ENCODE peak calls at places on chromosomes 2 and 18, in nine cellular contexts. F, X, E, M, G, V, A, N and P are unnamed samples.

GRCh38 chr2:152468832-152469692 is 134.1 kb downstream of the FMNL2 start:
- DNase-seq in F (no peak), X (no peak), E (no peak), M (no peak), G (no peak), V (peak; percentile 26), A (peak; percentile 46), N (no peak), P (no peak)

GRCh38 chr2:145931836-145932352 is 1412.0 kb upstream of the ZEB2 start:
- DNase-seq in F (no peak), X (no peak), E (no peak), M (no peak), G (no peak), V (no peak), A (no peak), N (no peak), P (no peak)

GRCh38 chr18:46950064-46950656 is 32.8 kb downstream of the KATNAL2 start:
- DNase-seq in F (no peak), X (no peak), E (peak; percentile 44), M (no peak), G (no peak), V (no peak), A (no peak), N (no peak), P (no peak)

GRCh38 chr18:49521251-49521650 is 34.2 kb upstream of the C18orf32 start:
- DNase-seq in F (no peak), X (no peak), E (no peak), M (no peak), G (no peak), V (no peak), A (no peak), N (no peak), P (no peak)

GRCh38 chr2:209763106-209763505 is 8.5 kb upstream of the UNC80 start:
- DNase-seq in F (no peak), X (no peak), E (no peak), M (no peak), G (no peak), V (no peak), A (no peak), N (no peak), P (no peak)

GRCh38 chr2:128454980-128455709 is 136.5 kb upstream of the HS6ST1 start:
- DNase-seq in F (no peak), X (no peak), E (no peak), M (no peak), G (no peak), V (no peak), A (no peak), N (no peak), P (no peak)

GRCh38 chr2:165877565-165878550 is 75.7 kb downstream of the TTC21B start:
- DNase-seq in F (no peak), X (no peak), E (peak; percentile 44), M (no peak), G (no peak), V (no peak), A (no peak), N (no peak), P (no peak)

GRCh38 chr2:69061518-69061917 is 48.5 kb downstream of the ANTXR1 start:
- DNase-seq in F (no peak), X (no peak), E (no peak), M (no peak), G (no peak), V (no peak), A (no peak), N (no peak), P (no peak)

GRCh38 chr2:58553937-58554336 is 312.8 kb upstream of the FANCL start:
- DNase-seq in F (no peak), X (no peak), E (peak; percentile 1), M (no peak), G (no peak), V (no peak), A (no peak), N (no peak), P (no peak)

GRCh38 chr18:50282521-50283335 is 1.4 kb upstream of the MBD1 start:
- DNase-seq in F (no peak), X (no peak), E (no peak), M (no peak), G (peak; percentile 41), V (no peak), A (no peak), N (no peak), P (no peak)

GRCh38 chr18:14025306-14025940 is 106.8 kb downstream of the ZNF519 start:
- DNase-seq in F (no peak), X (no peak), E (no peak), M (no peak), G (no peak), V (no peak), A (peak; percentile 50), N (no peak), P (no peak)

GRCh38 chr2:203787954-203788353 is 79.6 kb upstream of the CTLA4 start:
- DNase-seq in F (no peak), X (no peak), E (no peak), M (no peak), G (no peak), V (no peak), A (no peak), N (no peak), P (no peak)

GRCh38 chr2:203782262-203782976 is 76.0 kb downstream of the CD28 start:
- DNase-seq in F (no peak), X (peak; percentile 64), E (peak; percentile 85), M (no peak), G (peak; percentile 79), V (peak; percentile 71), A (peak; percentile 61), N (peak; percentile 39), P (peak; percentile 50)

GRCh38 chr2:203786912-203787311 is 80.5 kb downstream of the CD28 start:
- DNase-seq in F (no peak), X (no peak), E (no peak), M (no peak), G (no peak), V (no peak), A (no peak), N (no peak), P (no peak)

GRCh38 chr2:203789613-203790012 is 78.0 kb upstream of the CTLA4 start:
- DNase-seq in F (no peak), X (no peak), E (no peak), M (no peak), G (no peak), V (no peak), A (no peak), N (no peak), P (no peak)

DNA sequence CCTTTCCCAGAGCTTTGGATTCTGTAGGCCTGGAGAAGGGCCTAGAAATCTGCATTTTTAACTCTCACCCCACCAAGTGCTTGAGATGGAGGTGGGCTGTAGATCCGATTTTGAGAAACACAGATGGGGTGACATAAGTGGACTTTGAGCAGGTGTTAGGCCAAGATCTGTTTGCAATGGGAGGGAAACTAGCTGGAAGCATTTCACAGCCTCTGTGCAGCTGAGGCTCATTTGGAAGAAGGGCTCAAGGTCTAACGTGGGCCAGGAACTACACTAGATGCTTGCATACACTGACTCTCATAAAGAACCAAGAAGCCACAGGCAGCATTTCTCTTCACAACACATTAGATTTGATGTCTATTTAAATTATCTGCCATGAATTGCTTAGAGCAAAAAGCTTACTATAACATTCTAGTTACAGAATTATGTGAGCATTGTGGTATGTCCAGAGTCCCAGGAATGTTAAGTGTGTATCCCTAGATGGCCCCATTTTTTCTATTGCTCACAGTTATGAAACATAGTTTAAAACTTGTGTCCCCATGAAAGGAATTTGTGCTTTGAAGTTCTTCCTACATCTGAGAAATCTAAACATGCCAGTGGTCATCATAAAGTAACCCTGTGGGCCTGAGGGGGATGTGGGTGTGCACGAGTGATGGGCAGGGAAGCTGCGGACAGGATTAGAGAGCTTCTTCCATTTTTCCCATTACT is 77.2 kb downstream of the CD28 start:
- DNase-seq in F (no peak), X (no peak), E (no peak), M (no peak), G (no peak), V (no peak), A (no peak), N (no peak), P (no peak)
- H3K27ac ChIP-seq in F (no peak overlapping the region), X (no peak overlapping the region), E (no peak overlapping the region), M (no peak overlapping the region), G (no peak overlapping the region), V (no peak overlapping the region), A (no peak overlapping the region), N (no peak overlapping the region), P (no peak overlapping the region)

DNA sequence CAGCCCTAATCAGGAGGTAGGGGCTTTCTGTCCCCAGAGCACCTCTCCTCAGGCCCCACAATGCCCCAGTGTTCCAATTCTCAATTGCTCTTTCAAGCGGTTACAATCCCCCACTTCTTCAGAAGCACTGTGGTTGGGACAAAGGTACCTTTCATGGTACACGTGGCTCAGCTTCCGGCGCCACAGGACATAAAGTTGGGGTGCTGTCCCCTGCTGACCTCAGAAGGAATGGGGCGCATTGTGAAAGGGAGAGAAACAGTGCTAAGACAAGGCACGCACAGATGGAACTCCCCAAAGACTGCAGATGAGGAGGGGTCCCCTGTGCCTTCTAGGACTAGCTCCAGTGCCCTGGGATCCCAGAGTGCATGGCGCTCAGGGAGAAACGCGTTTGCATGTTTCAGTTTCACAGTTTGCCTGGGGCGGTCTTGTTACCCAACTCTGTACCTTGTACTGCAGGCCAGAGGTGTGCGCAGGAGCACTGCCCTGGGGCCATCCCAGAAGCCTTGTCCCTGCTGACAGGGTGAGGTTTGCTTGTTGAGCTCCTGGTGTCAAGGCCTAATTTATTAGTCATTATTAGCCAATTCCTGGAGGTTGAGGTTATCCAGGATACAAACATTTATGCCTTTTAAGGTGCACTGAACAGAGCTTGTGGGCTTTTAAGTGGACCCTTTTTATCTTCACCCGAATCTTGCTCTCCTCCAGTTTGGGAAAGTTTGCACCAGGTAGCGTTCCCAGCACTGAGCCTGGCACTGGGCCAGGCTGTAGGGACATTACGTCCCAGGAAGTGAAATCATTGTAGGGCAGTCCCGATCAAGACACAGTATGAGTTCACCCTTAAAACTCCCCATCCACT is 7.6 kb downstream of the CNDP1 start:
- DNase-seq in F (no peak), X (no peak), E (no peak), M (no peak), G (no peak), V (peak; percentile 10), A (peak; percentile 57), N (no peak), P (no peak)
- H3K27ac ChIP-seq in F (peak overlapping the region; percentile 37), X (no peak overlapping the region), E (no peak overlapping the region), M (no peak overlapping the region), G (no peak overlapping the region), V (no peak overlapping the region), A (no peak overlapping the region), N (no peak overlapping the region), P (no peak overlapping the region)

DNA sequence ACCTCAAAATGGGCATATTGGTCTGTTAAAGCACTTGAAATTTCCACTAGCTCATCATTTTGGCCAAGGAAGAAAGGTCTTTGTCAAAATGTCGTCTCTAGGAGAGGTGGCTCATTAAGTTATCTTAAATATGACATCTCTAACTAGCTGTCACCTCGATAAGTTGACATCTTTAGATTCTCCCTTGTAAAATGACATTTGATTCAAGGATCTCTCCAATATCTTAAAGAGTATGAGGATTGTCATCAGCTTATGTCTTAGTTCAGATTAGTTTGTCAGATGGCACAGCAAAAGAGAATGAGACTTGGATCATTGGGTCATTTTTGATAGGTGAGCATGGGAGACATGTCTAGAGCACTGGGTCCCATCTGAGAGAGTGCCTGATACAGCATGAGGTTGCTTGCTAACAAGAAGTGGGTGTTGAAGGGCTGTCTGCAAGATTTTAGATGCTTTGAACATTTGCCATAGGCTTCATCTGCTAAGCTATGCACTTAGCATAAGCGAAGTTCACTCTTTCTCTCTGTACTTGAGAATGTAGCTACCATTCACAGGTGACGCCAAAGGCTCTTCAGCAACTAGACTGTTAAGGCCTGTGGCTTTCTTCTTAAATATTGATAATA is 12.9 kb downstream of the PTPRM start:
- DNase-seq in F (no peak), X (no peak), E (no peak), M (no peak), G (no peak), V (no peak), A (no peak), N (no peak), P (no peak)
- H3K27ac ChIP-seq in F (no peak overlapping the region), X (no peak overlapping the region), E (no peak overlapping the region), M (no peak overlapping the region), G (no peak overlapping the region), V (no peak overlapping the region), A (no peak overlapping the region), N (no peak overlapping the region), P (no peak overlapping the region)

GRCh38 chr2:20666364-20667150 is at the start of gene GDF7:
- DNase-seq in F (no peak), X (no peak), E (peak; percentile 37), M (peak; percentile 77), G (no peak), V (no peak), A (peak; percentile 59), N (no peak), P (no peak)
- H3K27ac ChIP-seq in F (peak within 1 kb of the TSS; percentile 59), X (no peak within 1 kb of the TSS), E (no peak within 1 kb of the TSS), M (peak within 1 kb of the TSS; percentile 69), G (no peak within 1 kb of the TSS), V (no peak within 1 kb of the TSS), A (no peak within 1 kb of the TSS), N (no peak within 1 kb of the TSS), P (no peak within 1 kb of the TSS)